ENCODE peak calls at places on chromosome 10, in five cellular contexts. R is aorta, Y is esophagus squamous epithelium, E is A549, T is pancreas. H is an unnamed sample.

GRCh38 chr10:71889388-71889987 is 38.4 kb upstream of the PSAP start:
- DNase-seq in R (no peak), Y (no peak), E (no peak), T (peak), H (no peak)

GRCh38 chr10:26997610-26998009 is 102.7 kb downstream of the ANKRD26 start:
- DNase-seq in R (no peak), Y (no peak), E (no peak), T (no peak), H (no peak)

GRCh38 chr10:75959209-75959608 is 527.8 kb downstream of the LRMDA start:
- DNase-seq in R (no peak), Y (no peak), E (peak), T (no peak), H (no peak)

GRCh38 chr10:86371116-86371515 is 4.5 kb upstream of the GRID1 start:
- DNase-seq in R (peak), Y (no peak), E (no peak), T (no peak), H (no peak)

GRCh38 chr10:5832946-5833345 is 19.7 kb upstream of the GDI2 start:
- DNase-seq in R (no peak), Y (no peak), E (no peak), T (peak), H (no peak)

GRCh38 chr10:92010026-92010713 is 86.6 kb downstream of the BTAF1 start:
- DNase-seq in R (no peak), Y (no peak), E (no peak), T (no peak), H (no peak)

GRCh38 chr10:92690211-92691041 is 671 bp downstream of the HHEX start:
- DNase-seq in R (peak), Y (no peak), E (peak), T (peak), H (peak)

GRCh38 chr10:51683031-51683830 is 16.2 kb downstream of the CSTF2T start:
- DNase-seq in R (peak), Y (no peak), E (no peak), T (no peak), H (no peak)

GRCh38 chr10:95860486-95861040 is 47.2 kb upstream of the CC2D2B start:
- DNase-seq in R (no peak), Y (no peak), E (no peak), T (no peak), H (no peak)

GRCh38 chr10:101485681-101486554 is 102.1 kb downstream of the POLL start:
- DNase-seq in R (no peak), Y (no peak), E (no peak), T (no peak), H (no peak)

GRCh38 chr10:119489572-119490326 is 52.8 kb downstream of the RGS10 start:
- DNase-seq in R (peak), Y (no peak), E (peak), T (no peak), H (no peak)

GRCh38 chr10:29734640-29734979 is 99.8 kb upstream of the SVIL start:
- DNase-seq in R (no peak), Y (no peak), E (no peak), T (no peak), H (no peak)

GRCh38 chr10:29732918-29733317 is 98.1 kb upstream of the SVIL start:
- DNase-seq in R (no peak), Y (no peak), E (no peak), T (no peak), H (no peak)

GRCh38 chr10:29734980-29735627 is 100.3 kb upstream of the SVIL start:
- DNase-seq in R (peak), Y (no peak), E (peak), T (peak), H (peak)

GRCh38 chr10:29731760-29732159 is 97.0 kb upstream of the SVIL start:
- DNase-seq in R (no peak), Y (no peak), E (no peak), T (no peak), H (no peak)

DNA sequence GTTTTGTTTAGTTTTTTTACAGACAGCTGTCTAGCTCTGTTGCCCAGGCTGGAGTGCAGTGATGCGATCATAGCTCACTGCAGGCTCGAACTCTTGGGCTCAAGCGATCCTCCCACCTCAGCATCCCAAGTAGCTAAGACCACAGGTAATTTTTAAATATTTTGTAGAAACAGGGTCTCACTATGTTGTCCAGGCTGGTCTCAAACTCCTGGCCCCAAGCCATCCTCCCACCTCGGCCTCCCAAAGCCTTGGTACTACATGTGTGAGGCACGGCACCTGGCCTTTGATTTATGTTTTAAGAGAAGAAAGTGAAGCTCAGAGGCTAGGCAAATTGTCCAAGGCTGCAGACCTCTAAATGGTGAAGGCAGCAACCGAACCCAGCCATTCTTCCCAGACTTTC is 98.6 kb upstream of the SVIL start:
- DNase-seq in R (no peak), Y (no peak), E (no peak), T (no peak), H (no peak)
- H3K4me3 ChIP-seq in R (peak), Y (peak), E (no peak), T (no peak), H (peak)

GRCh38 chr10:62813981-62814380 is 2.2 kb downstream of the EGR2 start:
- DNase-seq in R (no peak), Y (no peak), E (no peak), T (peak), H (no peak)
- H3K4me3 ChIP-seq in R (no peak), Y (no peak), E (no peak), T (no peak), H (peak)

DNA sequence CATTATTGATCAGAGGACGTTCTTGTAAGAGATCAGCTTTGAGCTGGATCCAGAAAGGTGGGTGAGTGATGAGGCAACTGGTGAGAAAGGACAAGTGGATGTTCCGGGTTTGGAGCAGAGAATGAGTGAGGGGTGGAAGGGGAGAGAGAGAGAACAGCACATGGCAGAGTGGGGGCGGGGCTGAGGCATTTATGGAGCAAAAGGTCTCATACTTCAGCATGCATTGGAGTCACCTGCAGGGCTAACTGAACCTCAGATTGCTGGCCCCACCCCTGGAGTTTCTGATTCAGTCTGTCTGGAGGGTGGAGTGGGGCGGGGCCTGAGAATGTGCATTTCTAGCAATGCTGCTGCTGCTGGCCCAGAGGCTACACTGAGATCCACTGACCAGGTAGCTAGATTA is 71.2 kb downstream of the GOLGA7B start:
- DNase-seq in R (no peak), Y (no peak), E (no peak), T (no peak), H (peak)
- H3K4me3 ChIP-seq in R (no peak), Y (no peak), E (no peak), T (no peak), H (no peak)

GRCh38 chr10:21744223-21744622 is 210.2 kb downstream of the MLLT10 start:
- DNase-seq in R (no peak), Y (no peak), E (no peak), T (no peak), H (no peak)
- H3K4me3 ChIP-seq in R (no peak), Y (no peak), E (no peak), T (no peak), H (no peak)

DNA sequence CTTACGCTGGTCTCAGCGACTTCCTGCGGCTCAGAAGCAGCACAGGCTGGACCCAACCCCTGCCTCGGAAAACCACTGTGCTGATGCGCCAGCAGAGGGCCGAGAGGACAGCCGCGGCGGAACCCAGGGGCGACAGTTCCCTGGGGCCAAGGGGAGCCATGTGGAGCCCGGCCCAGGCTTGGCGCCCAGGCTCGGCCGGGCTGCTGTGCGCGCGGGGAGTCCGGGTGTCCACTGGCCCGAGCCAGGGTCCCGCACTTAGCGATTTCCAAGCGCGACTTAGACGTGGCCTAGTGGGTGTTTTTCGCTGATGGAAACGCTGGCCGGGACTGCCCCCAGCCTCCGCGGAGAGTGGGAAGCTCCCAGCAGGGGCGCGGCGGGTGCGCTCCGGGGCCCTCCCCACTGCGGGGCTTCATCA is 18.6 kb upstream of the ZNF32 start:
- DNase-seq in R (no peak), Y (no peak), E (peak), T (no peak), H (no peak)
- H3K4me3 ChIP-seq in R (no peak), Y (peak), E (no peak), T (no peak), H (peak)

DNA sequence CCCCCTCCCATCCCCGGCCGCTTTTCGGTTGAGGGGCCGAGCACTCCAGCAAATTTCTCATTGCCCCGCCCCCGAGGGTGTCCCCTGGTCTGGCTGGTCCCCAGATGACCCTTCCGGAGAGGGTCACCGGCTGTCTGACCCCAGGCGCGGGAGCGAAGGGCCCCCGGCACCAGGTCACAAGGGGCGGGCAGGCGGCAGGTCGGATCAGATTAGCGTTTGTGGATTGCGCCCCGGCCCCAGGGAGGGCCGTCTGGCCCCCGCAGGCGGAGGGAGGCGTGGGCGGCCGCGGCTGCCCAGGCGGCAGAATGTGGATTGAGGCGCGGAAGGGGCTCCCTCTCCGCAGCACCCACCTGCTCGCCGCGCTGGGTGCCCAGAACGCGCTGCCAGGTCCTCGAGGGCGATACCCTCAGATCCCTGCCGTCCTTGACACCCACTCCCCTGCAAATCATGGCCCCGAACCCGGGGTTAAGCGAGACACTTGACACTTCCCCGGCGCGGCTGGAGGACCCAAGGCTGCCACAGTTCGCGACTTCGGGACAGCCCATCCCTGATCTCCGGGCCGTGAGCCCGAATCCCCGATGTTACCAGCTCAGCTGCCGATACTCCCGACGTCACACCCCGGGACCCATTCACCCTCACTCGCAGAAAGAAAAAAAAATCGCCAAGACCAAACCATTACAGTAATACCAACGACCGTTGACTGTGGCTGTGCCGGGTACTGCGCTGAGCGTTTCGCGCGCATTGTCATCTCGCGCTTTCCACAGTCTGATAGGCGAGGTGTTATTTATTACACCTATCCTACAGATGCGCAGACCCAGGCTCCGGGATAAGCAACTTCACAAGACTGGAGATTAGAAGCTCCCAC is 953 bp downstream of the NODAL start:
- DNase-seq in R (no peak), Y (no peak), E (no peak), T (peak), H (no peak)
- H3K4me3 ChIP-seq in R (no peak), Y (peak), E (no peak), T (no peak), H (peak)